ENCODE peak calls at places on chromosome 17, in five cellular contexts. V is stimulated activated CD4-positive, alpha-beta T cell treated with anti-CD3 and anti-CD28 coated beads, Interleukin-2, amount 100 ng/mL, for 24 hours; Q is activated CD4-positive, alpha-beta T cell treated with anti-CD3 and anti-CD28 coated beads, Interleukin-2, amount 10 ng/mL, durations not matched to agents 7 days and 5 days; F is SW480; I is activated naive CD4-positive, alpha-beta T cell. U is an unnamed sample.

GRCh38 chr17:5413682-5414081 is 5.8 kb downstream of the NUP88 start:
- DNase-seq in V (no peak), I (no peak), F (peak), Q (no peak), U (no peak)

GRCh38 chr17:7835818-7836595 is 2.0 kb downstream of the KDM6B start:
- DNase-seq in Q (peak), F (peak), V (no peak), I (no peak), U (no peak)

GRCh38 chr17:55254375-55254774 is 10.4 kb upstream of the HLF start:
- DNase-seq in V (no peak), F (no peak), I (no peak), Q (no peak), U (no peak)

GRCh38 chr17:38604479-38605229 is 1.1 kb downstream of the SRCIN1 start:
- DNase-seq in Q (no peak), V (no peak), F (peak), I (no peak), U (peak)

GRCh38 chr17:50675627-50676026 is 32.1 kb downstream of the ANKRD40 start:
- DNase-seq in Q (no peak), I (no peak), F (no peak), V (no peak), U (no peak)

GRCh38 chr17:55144518-55144917 is 120.2 kb upstream of the HLF start:
- DNase-seq in F (no peak), I (no peak), V (no peak), Q (no peak), U (no peak)

GRCh38 chr17:82384730-82385429 is 13.3 kb downstream of the UTS2R start:
- DNase-seq in Q (no peak), F (peak), I (no peak), V (no peak), U (no peak)

GRCh38 chr17:66435182-66435581 is 132.8 kb downstream of the PRKCA start:
- DNase-seq in V (no peak), F (no peak), I (no peak), Q (no peak), U (no peak)

GRCh38 chr17:44444735-44445105 is 55.3 kb upstream of the ITGA2B start:
- DNase-seq in I (no peak), V (no peak), F (no peak), Q (no peak), U (no peak)

GRCh38 chr17:16068323-16068722 is 68.7 kb downstream of the TTC19 start:
- DNase-seq in V (no peak), Q (no peak), F (no peak), I (no peak), U (no peak)

GRCh38 chr17:82477934-82478333 is 19.4 kb downstream of the NARF start:
- DNase-seq in V (no peak), I (no peak), Q (no peak), F (no peak), U (no peak)

GRCh38 chr17:19397556-19398041 is 10.6 kb upstream of the MFAP4 start:
- DNase-seq in V (no peak), I (no peak), Q (no peak), F (no peak), U (no peak)

GRCh38 chr17:22193113-22193512 is 500.8 kb downstream of the KCNJ18 start:
- DNase-seq in I (no peak), Q (no peak), F (no peak), V (no peak), U (no peak)

GRCh38 chr17:80375186-80375585 is 39.8 kb upstream of the ENDOV start:
- DNase-seq in V (no peak), F (no peak), I (no peak), Q (no peak), U (no peak)

GRCh38 chr17:41010421-41010820 is 1.5 kb upstream of the KRTAP3-1 start:
- DNase-seq in I (no peak), F (no peak), Q (no peak), V (no peak), U (no peak)

GRCh38 chr17:74639704-74640142 is 16.2 kb upstream of the CD300E start:
- DNase-seq in F (no peak), I (no peak), V (no peak), Q (peak), U (peak)

GRCh38 chr17:77322284-77322533 is 181.4 kb downstream of the SEC14L1 start:
- DNase-seq in F (no peak), I (no peak), Q (no peak), V (no peak), U (no peak)

GRCh38 chr17:64153565-64153964 is 23.6 kb upstream of the ERN1 start:
- DNase-seq in I (no peak), Q (no peak), V (no peak), F (no peak), U (no peak)

GRCh38 chr17:50661795-50662391 is 27.2 kb downstream of the ABCC3 start:
- DNase-seq in F (peak), V (peak), Q (peak), I (no peak), U (peak)

GRCh38 chr17:68694791-68695485 is 93.8 kb upstream of the FAM20A start:
- DNase-seq in F (peak), Q (no peak), I (no peak), V (no peak), U (no peak)

GRCh38 chr17:66829386-66829864 is 5.5 kb upstream of the CACNG5 start:
- DNase-seq in I (no peak), F (peak), Q (peak), V (no peak), U (peak)

GRCh38 chr17:63786961-63787711 is 13.2 kb downstream of the DDX42 start:
- DNase-seq in F (no peak), I (no peak), V (no peak), Q (no peak), U (no peak)

GRCh38 chr17:17994271-17994670 is 21.6 kb downstream of the DRC3 start:
- DNase-seq in I (no peak), F (peak), Q (peak), V (no peak), U (peak)

GRCh38 chr17:41026668-41027471 is at the start of gene KRTAP1-5:
- DNase-seq in V (no peak), F (no peak), Q (no peak), I (no peak), U (no peak)

GRCh38 chr17:74414510-74414909 is 17.4 kb upstream of the GPRC5C start:
- DNase-seq in Q (no peak), F (no peak), I (no peak), V (no peak), U (no peak)